ENCODE peak calls at places on chromosomes 11 and 22, in five cellular contexts. N, K, D, G and Y are unnamed samples.
A peak's percentile ranks its signal among the peaks of the same experiment; 100 is the strongest.

GRCh38 chr11:34825670-34826383 is 90.4 kb downstream of the APIP start:
- DNase-seq in G (peak; percentile 67), K (no peak), D (peak; percentile 84), N (peak; percentile 76), Y (no peak)

GRCh38 chr11:34493926-34494595 is 19.5 kb downstream of the ELF5 start:
- DNase-seq in G (no peak), D (no peak), N (no peak), K (no peak), Y (no peak)

GRCh38 chr11:62574363-62575057 is 819 bp upstream of the EEF1G start:
- DNase-seq in G (peak; percentile 40), K (no peak), N (peak; percentile 41), D (peak; percentile 50), Y (no peak)

GRCh38 chr22:42720263-42721044 is at the start of gene A4GALT:
- DNase-seq in N (no peak), D (no peak), G (no peak), K (peak; percentile 40), Y (no peak)

GRCh38 chr11:16840951-16841350 is 102.5 kb downstream of the C11orf58 start:
- DNase-seq in D (no peak), G (no peak), N (no peak), K (no peak), Y (no peak)

GRCh38 chr22:30249049-30250038 is 2.8 kb upstream of the LIF start:
- DNase-seq in N (no peak), G (no peak), D (peak; percentile 54), K (peak; percentile 63), Y (peak; percentile 64)

GRCh38 chr11:102868359-102868758 is 6.4 kb downstream of the MMP12 start:
- DNase-seq in N (no peak), G (no peak), K (no peak), D (no peak), Y (no peak)

GRCh38 chr11:61913699-61914395 is 3.5 kb downstream of the RAB3IL1 start:
- DNase-seq in N (no peak), G (no peak), D (peak; percentile 13), K (no peak), Y (no peak)

GRCh38 chr11:767238-767637 is 10.0 kb downstream of the GATD1 start:
- DNase-seq in D (no peak), G (no peak), K (no peak), N (no peak), Y (no peak)

GRCh38 chr11:83294208-83294607 is 8.0 kb upstream of the CCDC90B start:
- DNase-seq in N (no peak), D (no peak), K (no peak), G (no peak), Y (no peak)

GRCh38 chr22:49608228-49608627 is 219.4 kb downstream of the BRD1 start:
- DNase-seq in D (no peak), K (no peak), N (no peak), G (no peak), Y (no peak)

GRCh38 chr11:67410984-67411784 is 4.3 kb upstream of the CARNS1 start:
- DNase-seq in K (no peak), N (no peak), D (no peak), G (no peak), Y (no peak)

GRCh38 chr11:55942785-55943392 is 6.7 kb upstream of the OR5I1 start:
- DNase-seq in G (no peak), K (no peak), N (no peak), D (no peak), Y (no peak)

GRCh38 chr11:45106440-45106839 is 40.0 kb upstream of the PRDM11 start:
- DNase-seq in G (no peak), N (no peak), K (no peak), D (no peak), Y (no peak)

GRCh38 chr11:27471588-27472397 is 797 bp downstream of the LGR4 start:
- DNase-seq in K (peak; percentile 30), D (peak; percentile 47), G (peak; percentile 49), N (peak; percentile 54), Y (no peak)

GRCh38 chr11:69442807-69443137 is 38.7 kb upstream of the LINC01488 start:
- DNase-seq in G (no peak), D (peak; percentile 29), N (no peak), K (peak; percentile 79), Y (no peak)

GRCh38 chr11:87212891-87213290 is 175.2 kb downstream of the TMEM135 start:
- DNase-seq in N (no peak), D (no peak), K (no peak), G (no peak), Y (no peak)

GRCh38 chr11:92865352-92865751 is 104.1 kb upstream of the MTNR1B start:
- DNase-seq in N (no peak), K (no peak), D (no peak), G (no peak), Y (peak; percentile 72)

GRCh38 chr22:47618611-47619010 is 856.2 kb downstream of the TBC1D22A start:
- DNase-seq in K (no peak), N (no peak), G (no peak), D (no peak), Y (no peak)

GRCh38 chr22:47158457-47158856 is 396.0 kb downstream of the TBC1D22A start:
- DNase-seq in D (no peak), G (no peak), N (no peak), K (no peak), Y (no peak)

GRCh38 chr22:30221121-30221992 is 25.2 kb downstream of the LIF start:
- DNase-seq in K (no peak), N (peak; percentile 46), D (no peak), G (no peak), Y (no peak)

GRCh38 chr11:74330065-74330858 is 18.8 kb upstream of the P4HA3 start:
- DNase-seq in D (no peak), N (no peak), K (no peak), G (no peak), Y (no peak)

GRCh38 chr11:2794419-2794795 is 91.2 kb downstream of the CDKN1C start:
- DNase-seq in G (peak; percentile 24), K (peak; percentile 4), D (no peak), N (no peak), Y (no peak)

GRCh38 chr11:6926208-6927029 is at the start of gene ZNF215:
- DNase-seq in G (peak; percentile 56), N (peak; percentile 89), K (peak; percentile 57), D (peak; percentile 91), Y (peak; percentile 87)

GRCh38 chr11:17333799-17334586 is 17.6 kb upstream of the NCR3LG1 start:
- DNase-seq in N (no peak), G (no peak), K (peak; percentile 28), D (no peak), Y (no peak)

GRCh38 chr11:33672273-33672672 is 28.4 kb downstream of the C11orf91 start:
- DNase-seq in N (no peak), D (no peak), K (no peak), G (no peak), Y (peak; percentile 50)

GRCh38 chr11:2694995-2695939 is 4.5 kb downstream of the KCNQ1OT1 start:
- DNase-seq in G (no peak), K (no peak), D (no peak), N (no peak), Y (no peak)

GRCh38 chr11:115581871-115582639 is 77.8 kb upstream of the CADM1 start:
- DNase-seq in N (peak; percentile 45), D (peak; percentile 53), K (no peak), G (no peak), Y (no peak)

GRCh38 chr11:18393581-18394299 is 623 bp upstream of the LDHA start:
- DNase-seq in K (no peak), G (no peak), D (peak; percentile 34), N (no peak), Y (no peak)

GRCh38 chr22:48846200-48846599 is 981.5 kb downstream of the BRD1 start:
- DNase-seq in G (no peak), N (no peak), K (no peak), D (no peak), Y (no peak)

GRCh38 chr22:38213319-38214247 is 11.8 kb downstream of the MAFF start:
- DNase-seq in N (no peak), D (no peak), G (no peak), K (no peak), Y (no peak)

GRCh38 chr11:14972581-14973490 is 685 bp upstream of the CALCA start:
- DNase-seq in K (no peak), D (no peak), G (no peak), N (no peak), Y (no peak)

GRCh38 chr11:68425866-68426380 is 34.6 kb upstream of the PPP6R3 start:
- DNase-seq in K (no peak), D (no peak), G (no peak), N (no peak), Y (no peak)

GRCh38 chr11:64610596-64610995 is 19.6 kb downstream of the SLC22A12 start:
- DNase-seq in D (no peak), G (no peak), K (no peak), N (no peak), Y (no peak)

GRCh38 chr22:45497746-45498145 is 4.9 kb upstream of the FBLN1 start:
- DNase-seq in G (no peak), K (no peak), N (no peak), D (no peak), Y (no peak)
- H3K36me3 ChIP-seq in G (no peaks in the 10 kb centered on the region), K (no peaks in the 10 kb centered on the region), N (no peaks in the 10 kb centered on the region), D (no peaks in the 10 kb centered on the region), Y (no peaks in the 10 kb centered on the region)

GRCh38 chr11:22666320-22666699 is at the start of gene GAS2:
- DNase-seq in N (no peak), K (no peak), D (no peak), G (no peak), Y (no peak)
- H3K4me3 ChIP-seq in N (peak within 1 kb of the TSS; percentile 28), K (peak within 1 kb of the TSS; percentile 63), D (peak within 1 kb of the TSS; percentile 36), G (peak within 1 kb of the TSS; percentile 56), Y (peak within 1 kb of the TSS; percentile 57)

GRCh38 chr11:4565371-4565770 is 16.2 kb upstream of the OR52I2 start:
- DNase-seq in N (no peak), G (no peak), K (no peak), D (no peak), Y (no peak)

GRCh38 chr11:4560462-4560861 is 15.5 kb downstream of the OR52M1 start:
- DNase-seq in K (no peak), N (no peak), G (no peak), D (no peak), Y (no peak)

DNA sequence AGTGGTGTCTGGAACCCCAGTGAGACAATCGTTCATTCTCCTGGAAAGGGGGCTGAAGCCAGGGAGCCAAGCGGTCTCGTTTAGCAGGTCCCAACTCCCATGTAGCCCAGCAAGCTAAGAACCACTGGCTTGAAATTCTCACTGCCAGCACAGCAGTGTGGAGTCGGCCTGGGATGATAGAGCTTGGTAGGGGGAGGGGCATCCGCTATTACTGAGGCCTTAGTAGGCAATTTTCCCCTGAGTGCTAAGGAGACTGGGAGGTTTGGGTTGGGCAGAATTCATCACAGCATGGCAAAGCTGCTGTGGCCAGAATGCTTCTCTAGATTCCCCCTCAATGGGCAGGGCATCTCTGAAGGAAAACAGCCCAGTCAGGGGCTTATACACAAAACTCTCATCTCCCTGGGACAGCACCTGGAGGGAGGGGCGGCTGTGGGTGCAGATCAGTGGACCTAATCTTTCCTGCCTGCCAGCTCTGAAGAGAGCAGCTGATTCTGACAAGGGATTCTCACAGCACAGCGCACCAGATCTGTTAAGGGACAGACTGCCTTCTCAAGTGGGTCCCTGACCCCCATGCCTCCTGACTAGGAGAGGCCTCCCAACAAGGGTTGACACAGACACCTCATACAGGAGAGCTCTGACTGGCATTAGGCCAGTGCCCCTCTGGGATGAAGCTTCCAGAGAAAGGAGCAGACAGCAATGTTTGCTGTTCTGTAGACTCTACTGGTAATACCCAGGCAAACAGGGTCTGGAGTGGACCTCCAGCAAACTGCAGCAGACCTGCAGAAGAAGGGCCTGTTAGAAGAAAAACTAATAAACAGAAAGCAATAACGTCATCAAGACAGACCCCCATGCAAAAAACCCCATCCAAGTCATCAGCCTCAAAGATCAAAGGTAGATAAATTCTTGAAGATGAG is 14.8 kb downstream of the OR52M1 start:
- DNase-seq in N (no peak), D (no peak), G (no peak), K (no peak), Y (no peak)
- H3K4me1 ChIP-seq in N (no peaks in the 10 kb centered on the region), D (no peaks in the 10 kb centered on the region), G (no peaks in the 10 kb centered on the region), K (no peaks in the 10 kb centered on the region), Y (no peaks in the 10 kb centered on the region)

GRCh38 chr11:121041072-121041471 is 17.2 kb downstream of the TBCEL start:
- DNase-seq in G (no peak), N (no peak), K (no peak), D (no peak), Y (no peak)
- H3K36me3 ChIP-seq in G (no peaks in the 10 kb centered on the region), N (no peaks in the 10 kb centered on the region), K (peaks cover 10% of the 10 kb centered on the region), D (no peaks in the 10 kb centered on the region), Y (no peaks in the 10 kb centered on the region)